ENCODE peak calls at places on chromosomes 13 and 19, in four cellular contexts. Y is colonic mucosa, W is osteoblast, H is PC-3. A is an unnamed sample.
A peak's percentile ranks its signal among the peaks of the same experiment; 100 is the strongest.

GRCh38 chr13:24050796-24051715 is 109.5 kb upstream of the SPATA13 start:
- DNase-seq in Y (no peak), W (no peak), H (peak; percentile 38), A (no peak)

GRCh38 chr13:113804703-113805430 is 45.8 kb downstream of the TMEM255B start:
- DNase-seq in Y (no peak), W (peak; percentile 69), H (no peak), A (no peak)

GRCh38 chr19:57241181-57241580 is 749 bp downstream of the ZNF805 start:
- DNase-seq in Y (no peak), W (peak; percentile 92), H (no peak), A (no peak)

GRCh38 chr19:18059902-18060301 is 26.8 kb downstream of the IL12RB1 start:
- DNase-seq in Y (no peak), W (no peak), H (no peak), A (no peak)

GRCh38 chr19:49241769-49242168 is 83.2 kb downstream of the SLC6A16 start:
- DNase-seq in Y (no peak), W (no peak), H (no peak), A (no peak)

GRCh38 chr13:84487681-84488080 is 605.4 kb upstream of the SLITRK1 start:
- DNase-seq in Y (no peak), W (no peak), H (no peak), A (no peak)

GRCh38 chr19:7242601-7243258 is 51.5 kb downstream of the INSR start:
- DNase-seq in Y (no peak), W (peak; percentile 82), H (peak; percentile 33), A (no peak)

GRCh38 chr19:29942404-29943261 is 594 bp downstream of the URI1 start:
- DNase-seq in Y (peak; percentile 67), W (peak; percentile 96), H (peak; percentile 35), A (peak; percentile 71)

GRCh38 chr13:34822681-34823080 is 119.4 kb upstream of the NBEA start:
- DNase-seq in Y (no peak), W (no peak), H (no peak), A (no peak)

GRCh38 chr19:34104099-34104498 is 68.2 kb upstream of the LSM14A start:
- DNase-seq in Y (no peak), W (no peak), H (no peak), A (no peak)

GRCh38 chr19:12821761-12822160 is 12.6 kb downstream of the RTBDN start:
- DNase-seq in Y (no peak), W (no peak), H (peak; percentile 63), A (no peak)

GRCh38 chr19:7783991-7784421 is 21.0 kb downstream of the CLEC4M start:
- DNase-seq in Y (no peak), W (peak; percentile 91), H (peak; percentile 97), A (no peak)

GRCh38 chr13:96751089-96751488 is 243.2 kb downstream of the OXGR1 start:
- DNase-seq in Y (no peak), W (no peak), H (no peak), A (no peak)

GRCh38 chr19:31749231-31749630 is 400.0 kb upstream of the TSHZ3 start:
- DNase-seq in Y (no peak), W (no peak), H (no peak), A (no peak)

GRCh38 chr13:76663941-76664340 is 222.3 kb downstream of the KCTD12 start:
- DNase-seq in Y (no peak), W (peak; percentile 48), H (no peak), A (no peak)

GRCh38 chr13:103371271-103371670 is 305.1 kb upstream of the SLC10A2 start:
- DNase-seq in Y (no peak), W (no peak), H (peak; percentile 2), A (no peak)

GRCh38 chr19:5339950-5340636 is 519 bp downstream of the PTPRS start:
- DNase-seq in Y (no peak), W (peak; percentile 93), H (peak; percentile 30), A (no peak)

GRCh38 chr13:113810640-113811039 is 51.6 kb downstream of the TMEM255B start:
- DNase-seq in Y (no peak), W (no peak), H (no peak), A (no peak)

GRCh38 chr13:33016414-33017409 is at the start of gene KL:
- DNase-seq in Y (peak; percentile 23), W (peak; percentile 88), H (no peak), A (peak; percentile 38)

GRCh38 chr13:69040898-69041297 is 1066.7 kb upstream of the ATXN8OS start:
- DNase-seq in Y (no peak), W (no peak), H (no peak), A (no peak)

GRCh38 chr13:46551410-46552301 is 1.3 kb upstream of the LRCH1 start:
- DNase-seq in Y (peak; percentile 89), W (peak; percentile 88), H (peak; percentile 76), A (peak; percentile 87)

GRCh38 chr13:44952671-44953070 is 36.6 kb downstream of the NUFIP1 start:
- DNase-seq in Y (no peak), W (no peak), H (no peak), A (no peak)

GRCh38 chr19:31675187-31675913 is 326.1 kb upstream of the TSHZ3 start:
- DNase-seq in Y (no peak), W (no peak), H (peak; percentile 1), A (no peak)

GRCh38 chr13:48486836-48487235 is 46.0 kb downstream of the RCBTB2 start:
- DNase-seq in Y (no peak), W (no peak), H (no peak), A (no peak)

GRCh38 chr13:46715363-46715762 is 81.6 kb downstream of the ESD start:
- DNase-seq in Y (no peak), W (no peak), H (no peak), A (no peak)

GRCh38 chr13:110887955-110888333 is 26.9 kb downstream of the ANKRD10 start:
- DNase-seq in Y (no peak), W (no peak), H (no peak), A (no peak)
- H3K27ac ChIP-seq in Y (no peak overlapping the region), W (no peak overlapping the region), H (no peak overlapping the region), A (peak overlapping the region; percentile 16)

DNA sequence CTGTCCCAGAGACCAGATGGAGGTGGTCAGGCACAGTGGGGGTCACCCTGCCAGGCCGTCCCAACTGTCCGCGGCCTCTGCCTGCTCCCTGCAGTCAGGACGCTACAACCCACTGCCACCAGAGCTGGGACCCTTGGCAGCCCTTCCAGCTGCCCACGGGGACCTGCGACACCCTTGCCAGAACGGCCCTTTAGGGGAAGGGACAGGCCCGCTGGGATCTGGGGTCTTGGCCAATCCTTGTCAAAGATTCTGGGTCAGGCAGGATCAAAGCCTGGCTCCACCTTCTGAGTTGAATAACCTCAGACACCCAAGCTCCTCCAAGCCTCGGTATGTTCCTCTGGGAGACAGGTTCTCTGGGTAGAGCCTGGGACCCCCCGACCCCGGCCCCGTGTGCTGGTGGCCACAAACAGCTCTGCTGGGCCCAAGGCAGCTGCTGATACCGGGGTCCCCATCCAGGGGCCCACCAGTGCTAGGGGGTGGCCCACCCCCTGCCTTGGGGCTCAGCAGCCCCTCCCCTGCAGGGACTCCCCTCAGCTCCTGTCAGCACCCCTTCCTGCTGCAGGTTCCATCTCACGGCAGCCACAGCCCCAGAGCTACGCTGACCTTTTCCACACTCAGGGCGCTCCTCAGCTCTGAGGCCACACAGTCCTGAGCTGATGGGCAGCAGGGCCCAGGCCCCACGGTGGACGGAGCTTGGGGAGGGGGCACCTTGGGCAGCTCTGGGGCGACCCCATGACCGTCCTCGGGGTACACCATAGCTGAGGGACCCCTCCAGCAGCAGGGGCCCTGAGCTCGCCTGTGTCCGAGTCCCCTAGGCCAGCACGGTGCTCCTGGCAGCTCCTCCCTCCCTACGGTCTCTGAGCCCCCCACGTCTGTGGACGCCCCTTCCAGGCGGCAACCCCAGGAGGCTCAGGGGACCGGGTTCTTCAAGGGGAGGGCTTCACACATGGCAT is 18.4 kb downstream of the SBNO2 start:
- DNase-seq in Y (no peak), W (peak; percentile 96), H (no peak), A (no peak)
- H3K4me1 ChIP-seq in Y (peaks cover 14% of the 10 kb centered on the region), W (peaks cover 21% of the 10 kb centered on the region), H (no peaks in the 10 kb centered on the region), A (peaks cover 80% of the 10 kb centered on the region)

DNA sequence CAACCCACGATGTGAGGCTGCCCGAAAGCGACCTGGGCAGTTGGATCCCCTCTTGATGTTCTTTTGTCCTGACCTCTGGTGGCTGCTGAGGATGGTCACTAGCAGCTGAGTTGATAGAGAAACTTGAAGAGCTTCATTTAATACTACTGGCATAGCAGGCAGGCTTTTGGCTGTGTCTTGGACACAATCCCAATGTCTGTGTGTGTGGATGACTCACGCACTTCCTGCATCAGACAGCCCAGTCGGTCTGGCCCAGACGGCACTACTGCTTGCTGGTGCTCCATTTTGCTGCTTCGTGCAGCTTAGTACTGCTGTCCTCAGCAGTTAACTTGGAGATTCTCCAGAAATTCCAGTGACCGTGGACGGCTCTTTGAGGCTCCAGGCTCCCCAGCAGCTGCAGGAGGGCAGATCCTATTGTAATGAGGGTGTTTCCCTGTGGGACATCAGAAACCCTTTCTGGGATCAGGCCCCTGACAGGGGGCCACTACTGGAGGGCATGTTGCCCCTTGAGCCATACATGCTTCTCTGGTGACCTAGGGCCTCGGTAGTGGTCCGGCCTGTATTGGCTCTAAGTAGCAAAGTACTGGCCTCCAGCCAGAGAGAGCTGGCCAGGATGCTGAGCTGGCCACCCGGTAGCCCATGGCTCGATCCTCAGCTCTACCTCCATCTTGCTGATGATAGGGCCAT is 4.5 kb downstream of the FPR3 start:
- DNase-seq in Y (peak; percentile 46), W (peak; percentile 91), H (peak; percentile 98), A (peak; percentile 39)
- H3K27ac ChIP-seq in Y (peak overlapping the region; percentile 65), W (peak overlapping the region; percentile 82), H (peak overlapping the region; percentile 43), A (peak overlapping the region; percentile 68)

DNA sequence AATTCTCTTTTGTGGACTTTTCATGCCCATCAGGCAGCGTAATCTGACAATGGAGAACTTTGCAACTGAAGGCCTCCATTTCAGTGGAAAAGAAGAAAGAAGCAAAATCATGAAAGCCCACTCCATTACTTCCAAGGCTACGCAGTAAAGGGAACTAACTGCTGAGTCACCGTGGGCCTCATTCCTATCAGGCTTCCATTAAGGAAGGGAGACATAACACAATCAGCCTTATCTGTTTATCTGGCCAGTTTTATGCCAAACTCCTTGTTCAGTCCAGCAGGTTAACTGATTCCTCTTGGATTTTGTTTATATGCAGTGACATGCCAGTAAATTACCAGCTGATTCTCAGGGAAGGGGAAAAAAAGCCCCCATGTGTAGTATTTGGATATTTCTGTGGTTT is 56.8 kb upstream of the KATNAL1 start:
- DNase-seq in Y (no peak), W (no peak), H (no peak), A (no peak)
- H3K4me1 ChIP-seq in Y (no peaks in the 10 kb centered on the region), W (peaks cover 7% of the 10 kb centered on the region), H (no peaks in the 10 kb centered on the region), A (peaks cover 8% of the 10 kb centered on the region)

DNA sequence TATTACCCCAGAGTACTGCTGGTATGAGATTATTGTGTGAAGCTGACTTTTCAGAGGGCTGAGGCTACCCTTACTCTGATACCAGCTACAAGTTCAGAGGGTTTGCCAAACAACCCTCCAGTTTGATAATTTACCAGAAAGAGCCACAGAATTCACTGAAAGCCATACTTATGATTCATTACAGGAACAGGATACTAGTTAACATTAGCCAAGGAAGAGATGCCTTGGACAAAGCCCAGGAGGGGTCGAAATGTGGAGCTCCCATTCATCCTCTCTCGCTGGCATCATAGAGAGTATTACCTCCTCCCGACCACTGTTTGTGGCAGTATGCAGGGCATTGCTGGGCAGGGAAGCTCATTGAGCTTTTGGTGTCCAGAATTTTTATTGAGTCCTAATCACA is 364.3 kb downstream of the KCNRG start:
- DNase-seq in Y (no peak), W (no peak), H (no peak), A (no peak)
- H3K27ac ChIP-seq in Y (no peak overlapping the region), W (no peak overlapping the region), H (no peak overlapping the region), A (no peak overlapping the region)

GRCh38 chr19:10416083-10416379 is 4.3 kb upstream of the PDE4A start:
- DNase-seq in Y (no peak), W (no peak), H (no peak), A (no peak)
- H3K4me1 ChIP-seq in Y (peaks cover 7% of the 10 kb centered on the region), W (peaks cover 30% of the 10 kb centered on the region), H (peaks cover 28% of the 10 kb centered on the region), A (peaks cover 55% of the 10 kb centered on the region)

DNA sequence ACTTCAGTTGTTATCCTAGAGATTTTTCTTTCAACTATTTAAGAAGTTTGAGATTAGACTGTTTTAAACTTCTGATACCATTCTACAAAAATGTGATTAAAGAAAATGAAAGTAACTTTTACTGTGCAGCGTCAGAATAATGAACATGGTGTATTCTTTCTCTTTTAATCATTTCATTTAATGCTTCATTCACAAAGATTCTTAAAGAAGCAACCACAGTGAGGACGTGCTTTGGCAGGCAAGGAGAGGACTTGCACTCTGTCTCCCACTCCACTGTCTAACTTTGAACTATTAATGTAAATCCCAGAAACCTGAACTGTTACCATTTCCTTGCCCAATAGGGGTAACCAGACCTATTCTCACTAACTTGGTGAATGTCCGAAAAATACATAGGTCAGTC is 137.0 kb downstream of the KCNRG start:
- DNase-seq in Y (no peak), W (no peak), H (no peak), A (no peak)
- H3K27ac ChIP-seq in Y (no peak overlapping the region), W (peak overlapping the region; percentile 63), H (no peak overlapping the region), A (no peak overlapping the region)